ENCODE peak calls at places on chromosome 16, in eight cellular contexts. P, A, Z, T, W, G, R and Y are unnamed samples.

GRCh38 chr16:87924041-87924851 is 12.1 kb downstream of the CA5A start:
- DNase-seq in P (no peak), A (no peak), Z (no peak), T (no peak), W (no peak), G (no peak), R (no peak), Y (no peak)

GRCh38 chr16:71626018-71626857 is at the start of gene MARVELD3:
- DNase-seq in P (no peak), A (peak; percentile 51), Z (peak; percentile 69), T (peak; percentile 81), W (no peak), G (no peak), R (no peak), Y (no peak)

GRCh38 chr16:27526169-27526568 is 23.5 kb downstream of the GTF3C1 start:
- DNase-seq in P (no peak), A (no peak), Z (peak; percentile 51), T (no peak), W (no peak), G (no peak), R (no peak), Y (no peak)

GRCh38 chr16:3057181-3058166 is 8.0 kb upstream of the IL32 start:
- DNase-seq in P (no peak), A (no peak), Z (no peak), T (no peak), W (no peak), G (no peak), R (no peak), Y (no peak)

GRCh38 chr16:53085539-53086450 is 31.0 kb downstream of the CHD9 start:
- DNase-seq in P (no peak), A (no peak), Z (peak; percentile 57), T (no peak), W (no peak), G (no peak), R (peak; percentile 36), Y (peak; percentile 85)

GRCh38 chr16:89442990-89443726 is 47.2 kb downstream of the ANKRD11 start:
- DNase-seq in P (peak; percentile 75), A (no peak), Z (peak; percentile 60), T (peak; percentile 85), W (peak; percentile 77), G (peak; percentile 28), R (peak; percentile 58), Y (peak; percentile 87)

GRCh38 chr16:69405757-69406156 is 18.7 kb upstream of the CYB5B start:
- DNase-seq in P (no peak), A (no peak), Z (no peak), T (no peak), W (no peak), G (no peak), R (no peak), Y (no peak)

GRCh38 chr16:69005641-69006355 is 99.7 kb upstream of the HAS3 start:
- DNase-seq in P (no peak), A (no peak), Z (no peak), T (no peak), W (no peak), G (no peak), R (no peak), Y (no peak)

GRCh38 chr16:73483934-73484712 is 436.2 kb upstream of the ZFHX3 start:
- DNase-seq in P (no peak), A (no peak), Z (peak; percentile 28), T (no peak), W (no peak), G (no peak), R (no peak), Y (no peak)

GRCh38 chr16:70418993-70419318 is 19.9 kb downstream of the ST3GAL2 start:
- DNase-seq in P (no peak), A (no peak), Z (no peak), T (no peak), W (no peak), G (no peak), R (no peak), Y (no peak)
- H3K4me3 ChIP-seq in P (no peak overlapping the region), A (no peak overlapping the region), Z (no peak overlapping the region), T (no peak overlapping the region), W (no peak overlapping the region), G (no peak overlapping the region), R (no peak overlapping the region), Y (no peak overlapping the region)

GRCh38 chr16:23801387-23801786 is 34.4 kb upstream of the PRKCB start:
- DNase-seq in P (peak; percentile 51), A (peak; percentile 81), Z (peak; percentile 63), T (peak; percentile 66), W (peak; percentile 87), G (peak; percentile 13), R (peak; percentile 37), Y (peak; percentile 58)
- TF ChIP-seq CTCF in P (peak; percentile 72), A (peak; percentile 63), Z (peak; percentile 64), T (peak; percentile 56), W (peak; percentile 55), G (peak; percentile 62), R (peak; percentile 75), Y (peak; percentile 77)

DNA sequence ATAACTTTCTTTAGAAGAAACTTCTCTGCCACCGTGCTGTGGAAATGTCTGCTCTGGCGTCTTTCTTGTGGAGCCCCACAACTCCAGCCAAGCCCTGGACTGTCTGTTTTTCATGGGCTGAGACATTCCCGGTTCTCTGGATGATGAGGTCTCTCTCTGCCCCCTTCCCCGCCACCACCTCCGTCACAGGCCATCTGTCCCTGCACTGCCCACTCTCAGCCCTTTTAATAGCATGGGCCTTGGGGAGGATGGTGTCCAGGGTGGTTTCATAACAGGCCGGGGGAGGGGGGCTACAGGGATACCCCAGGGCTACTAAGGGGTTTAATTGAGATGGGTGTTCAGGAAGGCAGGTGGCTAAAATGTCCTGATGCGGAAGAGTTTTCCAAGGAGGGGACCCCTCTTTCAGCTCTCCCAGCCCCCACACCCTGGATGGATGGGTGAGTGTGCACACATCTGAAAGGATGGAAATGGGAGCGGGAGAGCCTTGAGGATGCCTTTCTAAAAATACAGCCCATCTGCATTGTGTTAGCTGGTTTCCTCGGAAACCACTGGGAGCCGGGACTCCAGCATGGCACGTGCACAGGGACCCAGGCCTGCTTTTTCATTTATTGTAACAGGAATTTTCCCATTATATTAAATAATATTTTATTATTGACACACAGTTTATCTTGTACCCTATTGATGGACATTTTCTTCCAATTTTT is 14.6 kb upstream of the NDRG4 start:
- DNase-seq in P (no peak), A (no peak), Z (peak; percentile 54), T (no peak), W (no peak), G (no peak), R (no peak), Y (no peak)
- H3K4me3 ChIP-seq in P (no peak overlapping the region), A (no peak overlapping the region), Z (no peak overlapping the region), T (no peak overlapping the region), W (no peak overlapping the region), G (no peak overlapping the region), R (no peak overlapping the region), Y (no peak overlapping the region)

GRCh38 chr16:64321066-64321465 is 800.8 kb downstream of the CDH11 start:
- DNase-seq in P (no peak), A (no peak), Z (no peak), T (no peak), W (no peak), G (no peak), R (no peak), Y (no peak)
- TF ChIP-seq CTCF in P (no peak), A (no peak), Z (no peak), T (no peak), W (no peak), G (no peak), R (no peak), Y (no peak)

GRCh38 chr16:15958703-15959348 is 9.4 kb downstream of the ABCC1 start:
- DNase-seq in P (no peak), A (peak; percentile 57), Z (no peak), T (no peak), W (no peak), G (no peak), R (no peak), Y (no peak)
- H3K4me3 ChIP-seq in P (no peak overlapping the region), A (no peak overlapping the region), Z (no peak overlapping the region), T (no peak overlapping the region), W (no peak overlapping the region), G (no peak overlapping the region), R (no peak overlapping the region), Y (no peak overlapping the region)

DNA sequence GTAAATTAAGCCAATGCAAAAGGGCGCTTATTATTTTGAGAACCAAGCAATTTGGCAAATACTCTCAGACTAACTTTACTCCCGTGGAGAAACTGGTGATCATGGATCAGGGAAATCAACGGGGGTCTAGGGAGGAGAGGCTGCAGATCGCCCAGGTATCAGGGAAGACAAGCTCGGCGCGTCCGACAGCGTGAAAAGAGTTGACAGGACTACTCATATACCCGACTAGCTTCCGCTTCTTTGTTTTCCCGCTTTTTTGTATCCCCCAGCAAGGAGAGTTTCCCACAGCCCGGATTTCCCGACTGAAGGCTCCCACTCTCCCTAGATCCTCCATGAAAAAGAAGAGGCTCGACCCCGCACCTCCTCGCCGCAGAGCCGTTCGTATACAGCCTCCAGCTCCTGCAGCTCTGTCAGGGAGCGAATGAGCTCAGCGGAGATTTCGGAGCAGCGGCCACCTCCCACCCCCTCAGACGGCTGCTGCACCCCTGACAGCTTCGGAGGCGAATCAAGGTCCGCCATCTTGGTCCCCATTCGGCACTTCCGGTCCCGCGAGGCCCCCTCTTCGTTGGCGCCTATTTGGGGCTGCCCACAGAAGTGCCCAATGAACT is at the start of gene COG4:
- DNase-seq in P (peak; percentile 79), A (peak; percentile 94), Z (peak; percentile 90), T (peak; percentile 65), W (peak; percentile 92), G (peak; percentile 53), R (no peak), Y (peak; percentile 87)
- TF ChIP-seq CTCF in P (no peak), A (no peak), Z (no peak), T (no peak), W (no peak), G (no peak), R (no peak), Y (no peak)